ENCODE peak calls at places on chromosomes 3 and 15, in six cellular contexts. P is upper lobe of left lung, D is A549, X is HepG2, I is K562, S is GM12878. G is an unnamed sample.

GRCh38 chr15:78093242-78094020 is 1.1 kb downstream of the SH2D7 start:
- ATAC-seq in X (no peak), P (peak), D (no peak), I (no peak), S (no peak), G (peak)

GRCh38 chr3:138297059-138297607 is 32.5 kb downstream of the NME9 start:
- ATAC-seq in X (no peak), P (no peak), D (no peak), I (no peak), S (no peak), G (no peak)

GRCh38 chr3:190003730-190004129 is 117.0 kb downstream of the P3H2 start:
- ATAC-seq in P (no peak), I (no peak), X (no peak), D (peak), S (no peak), G (peak)

GRCh38 chr3:55487376-55488241 is 503 bp upstream of the WNT5A start:
- ATAC-seq in P (peak), S (peak), I (no peak), X (no peak), D (no peak), G (no peak)

GRCh38 chr15:70507772-70508351 is 255.5 kb downstream of the UACA start:
- ATAC-seq in D (peak), X (peak), S (no peak), P (peak), I (no peak), G (no peak)

GRCh38 chr15:70810916-70811578 is 42.9 kb downstream of the LARP6 start:
- ATAC-seq in P (no peak), X (no peak), D (peak), I (no peak), S (no peak), G (no peak)

GRCh38 chr15:42798802-42799201 is 61.9 kb upstream of the CDAN1 start:
- ATAC-seq in S (no peak), P (no peak), X (no peak), D (no peak), I (no peak), G (no peak)

GRCh38 chr3:114313426-114313825 is 19.6 kb downstream of the TIGIT start:
- ATAC-seq in X (no peak), I (no peak), S (no peak), D (no peak), P (no peak), G (no peak)

GRCh38 chr3:34285465-34286188 is 487.2 kb downstream of the PDCD6IP start:
- ATAC-seq in I (no peak), P (no peak), X (no peak), D (no peak), S (no peak), G (no peak)

GRCh38 chr15:30905821-30906220 is 2.1 kb downstream of the FAN1 start:
- ATAC-seq in P (no peak), X (no peak), I (no peak), D (no peak), S (no peak), G (no peak)

GRCh38 chr3:172355836-172356235 is 92.4 kb downstream of the GHSR start:
- ATAC-seq in X (peak), D (peak), P (peak), I (peak), S (no peak), G (peak)

GRCh38 chr3:172939651-172940293 is 189.2 kb downstream of the ECT2 start:
- ATAC-seq in S (no peak), D (no peak), X (no peak), I (peak), P (no peak), G (no peak)

GRCh38 chr3:170740726-170741591 is 129.0 kb downstream of the RPL22L1 start:
- ATAC-seq in D (peak), S (no peak), I (peak), X (no peak), P (peak), G (peak)

GRCh38 chr3:71173421-71173975 is 410.0 kb downstream of the FOXP1 start:
- ATAC-seq in I (no peak), D (no peak), X (no peak), P (peak), S (no peak), G (peak)

GRCh38 chr15:68364660-68365035 is 67.3 kb downstream of the ITGA11 start:
- ATAC-seq in P (no peak), I (no peak), X (no peak), S (no peak), D (no peak), G (no peak)

GRCh38 chr3:81910244-81910852 is 148.9 kb upstream of the GBE1 start:
- ATAC-seq in D (no peak), I (no peak), X (peak), S (peak), P (peak), G (no peak)

GRCh38 chr3:129553771-129554170 is 10.8 kb downstream of the H1-8 start:
- ATAC-seq in I (peak), S (peak), P (no peak), D (no peak), X (peak), G (no peak)

GRCh38 chr3:118269537-118270125 is 765.0 kb downstream of the IGSF11 start:
- ATAC-seq in X (no peak), P (peak), S (no peak), D (no peak), I (no peak), G (no peak)

GRCh38 chr3:48879307-48879993 is 19.2 kb downstream of the SLC25A20 start:
- ATAC-seq in S (peak), D (no peak), I (no peak), X (no peak), P (no peak), G (no peak)

GRCh38 chr15:90213123-90213817 is 12.1 kb downstream of the SEMA4B start:
- ATAC-seq in S (peak), I (peak), P (peak), D (no peak), X (no peak), G (no peak)

GRCh38 chr3:73094951-73095350 is 33.5 kb downstream of the EBLN2 start:
- ATAC-seq in D (peak), I (no peak), P (peak), X (peak), S (peak), G (no peak)

GRCh38 chr15:62165029-62165792 is at the start of gene C2CD4B:
- ATAC-seq in I (peak), D (peak), S (peak), P (peak), X (peak), G (peak)

GRCh38 chr15:63870403-63871209 is 36.9 kb upstream of the HERC1 start:
- ATAC-seq in I (peak), P (peak), D (peak), S (peak), X (peak), G (no peak)

GRCh38 chr15:97962263-97962662 is 1.8 kb downstream of the ARRDC4 start:
- ATAC-seq in S (no peak), X (no peak), D (no peak), P (no peak), I (no peak), G (no peak)

GRCh38 chr15:44735482-44736260 is 657 bp upstream of the TRIM69 start:
- ATAC-seq in D (no peak), X (no peak), P (peak), S (peak), I (peak), G (peak)

GRCh38 chr15:44775923-44776322 is 39.6 kb downstream of the TRIM69 start:
- ATAC-seq in S (no peak), X (no peak), D (no peak), P (no peak), I (no peak), G (no peak)

GRCh38 chr3:30260747-30261146 is 345.7 kb upstream of the TGFBR2 start:
- ATAC-seq in X (no peak), P (no peak), S (no peak), D (no peak), I (no peak), G (no peak)

GRCh38 chr3:30188713-30189112 is 417.7 kb upstream of the TGFBR2 start:
- ATAC-seq in D (no peak), P (no peak), X (no peak), S (no peak), I (no peak), G (no peak)

GRCh38 chr3:140821493-140821892 is 120.1 kb upstream of the SLC25A36 start:
- ATAC-seq in X (no peak), I (no peak), D (no peak), S (no peak), P (no peak), G (no peak)
- TF ChIP-seq EP300 in X (no peak), I (no peak), D (no peak), S (no peak), P (no peak), G (no peak)

GRCh38 chr15:50750227-50750597 is 15.3 kb downstream of the SPPL2A start:
- ATAC-seq in S (no peak), X (no peak), D (no peak), I (no peak), P (no peak), G (no peak)

GRCh38 chr15:50753463-50753862 is 12.0 kb downstream of the SPPL2A start:
- ATAC-seq in I (peak), D (no peak), P (no peak), S (no peak), X (no peak), G (no peak)

GRCh38 chr15:50751394-50751793 is 14.1 kb downstream of the SPPL2A start:
- ATAC-seq in D (no peak), X (no peak), P (no peak), S (no peak), I (no peak), G (no peak)
- TF ChIP-seq EP300 in D (no peak), X (no peak), P (no peak), S (no peak), I (no peak), G (no peak)

GRCh38 chr15:99433026-99433756 is 132.6 kb upstream of the MEF2A start:
- ATAC-seq in P (peak), S (peak), I (peak), D (no peak), X (peak), G (peak)
- TF ChIP-seq EP300 in P (no peak), S (no peak), I (no peak), D (no peak), X (no peak), G (no peak)

GRCh38 chr15:37099321-37100108 is 834 bp downstream of the MEIS2 start:
- ATAC-seq in X (no peak), P (no peak), I (no peak), S (no peak), D (no peak), G (no peak)
- TF ChIP-seq EP300 in X (no peak), P (no peak), I (no peak), S (no peak), D (no peak), G (no peak)

GRCh38 chr3:36060950-36061349 is 319.4 kb upstream of the STAC start:
- ATAC-seq in I (no peak), S (no peak), P (no peak), X (no peak), D (peak), G (no peak)
- TF ChIP-seq EP300 in I (no peak), S (no peak), P (no peak), X (no peak), D (no peak), G (no peak)

GRCh38 chr15:51044037-51044712 is 50.5 kb downstream of the TNFAIP8L3 start:
- ATAC-seq in S (no peak), I (no peak), P (no peak), X (no peak), D (no peak), G (no peak)
- TF ChIP-seq EP300 in S (no peak), I (no peak), P (no peak), X (no peak), D (no peak), G (no peak)

DNA sequence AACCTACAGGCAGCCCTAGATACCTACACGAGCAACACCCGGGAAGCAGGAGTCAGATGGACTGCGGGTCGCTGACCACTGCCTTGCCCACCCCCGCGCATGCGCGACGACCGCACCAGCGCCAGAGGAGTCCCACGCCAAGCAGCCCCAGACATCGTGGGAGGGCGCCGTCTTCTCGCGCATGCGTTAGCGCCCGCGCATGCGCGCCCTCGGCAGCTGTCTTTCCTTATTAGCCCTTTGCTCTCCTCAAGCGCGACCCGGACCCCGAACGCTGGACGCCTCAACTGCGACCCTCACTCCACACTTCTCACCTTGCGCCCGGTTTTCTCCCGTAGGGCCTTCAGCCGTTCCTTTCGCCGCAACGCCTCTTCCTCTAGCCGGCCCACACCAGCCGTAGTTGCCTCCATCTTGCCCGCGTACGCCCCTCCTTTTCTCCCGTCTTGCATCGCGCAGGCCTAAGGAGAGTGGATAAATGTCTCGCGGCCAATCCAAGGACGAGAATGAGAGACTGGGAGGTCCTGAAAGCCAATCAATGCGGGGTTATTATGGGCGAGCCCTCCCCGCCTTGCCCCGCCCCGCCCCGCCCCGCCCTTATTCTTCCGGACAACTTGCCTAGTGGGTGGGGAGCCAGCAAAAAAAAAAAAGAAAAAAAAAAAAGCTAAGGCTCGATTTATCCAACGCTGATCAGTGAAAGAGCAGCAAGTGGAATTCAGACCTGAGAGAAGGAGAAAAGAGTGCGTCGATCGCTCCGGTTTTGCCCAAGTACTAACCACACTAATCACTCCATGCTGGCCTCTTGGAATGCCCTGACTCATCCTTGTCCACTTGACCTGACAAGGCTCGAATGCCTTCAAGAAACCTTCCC is at the start of gene CCDC12:
- ATAC-seq in X (peak), P (peak), D (peak), S (peak), I (peak), G (peak)
- TF ChIP-seq EP300 in X (peak), P (peak), D (no peak), S (no peak), I (peak), G (no peak)

GRCh38 chr3:8548502-8549300 is 47.1 kb downstream of the LMCD1 start:
- ATAC-seq in P (no peak), X (no peak), D (no peak), S (no peak), I (no peak), G (no peak)

GRCh38 chr3:8552223-8552762 is 50.7 kb downstream of the LMCD1 start:
- ATAC-seq in P (no peak), I (peak), D (no peak), X (no peak), S (no peak), G (no peak)

GRCh38 chr3:8549354-8549753 is 47.7 kb downstream of the LMCD1 start:
- ATAC-seq in I (no peak), X (no peak), P (no peak), S (no peak), D (no peak), G (no peak)

GRCh38 chr3:8553405-8553804 is 51.8 kb downstream of the LMCD1 start:
- ATAC-seq in P (no peak), I (no peak), S (no peak), X (no peak), D (no peak), G (no peak)

GRCh38 chr3:8550619-8551018 is 49.0 kb downstream of the LMCD1 start:
- ATAC-seq in S (no peak), X (no peak), I (no peak), P (peak), D (no peak), G (peak)
- TF ChIP-seq EP300 in S (no peak), X (no peak), I (no peak), P (no peak), D (no peak), G (no peak)

GRCh38 chr3:133662256-133662773 is 574 bp upstream of the TOPBP1 start:
- ATAC-seq in X (peak), P (peak), D (peak), I (peak), S (peak), G (no peak)

GRCh38 chr3:133659806-133660205 is 1.9 kb downstream of the TOPBP1 start:
- ATAC-seq in X (no peak), D (no peak), S (no peak), P (no peak), I (no peak), G (no peak)

GRCh38 chr3:133663569-133664313 is 2.0 kb upstream of the TOPBP1 start:
- ATAC-seq in I (peak), X (peak), S (peak), P (peak), D (peak), G (no peak)

GRCh38 chr3:133667118-133667517 is 5.4 kb upstream of the TOPBP1 start:
- ATAC-seq in P (no peak), I (no peak), S (no peak), X (no peak), D (no peak), G (no peak)

GRCh38 chr3:133661454-133662255 is at the start of gene TOPBP1:
- ATAC-seq in X (peak), S (peak), P (peak), I (peak), D (peak), G (peak)
- TF ChIP-seq EP300 in X (no peak), S (no peak), P (no peak), I (no peak), D (no peak), G (no peak)

G was measured in gastroesophageal sphincter.